ENCODE peak calls at places on chromosomes 11 and 22, in eight cellular contexts. X is astrocyte of the spinal cord; M is activated CD4-positive, alpha-beta T cell treated with anti-CD3 and anti-CD28 coated beads, Interleukin-2, amount 50 U/mL, for 1 hour; H is heart left ventricle; Q is substantia nigra; P is MV-4-11; I is cardiac fibroblast; W is erythroblast. S is an unnamed sample.

GRCh38 chr22:23315341-23315917 is 135.1 kb downstream of the BCR start:
- DNase-seq in W (peak; percentile 44), H (peak; percentile 32), Q (peak; percentile 63), M (peak; percentile 47), P (peak; percentile 64), I (peak; percentile 74), X (peak; percentile 76), S (peak; percentile 80)

GRCh38 chr22:19896665-19897355 is 42.1 kb upstream of the GNB1L start:
- DNase-seq in W (no peak), P (no peak), M (peak; percentile 34), H (no peak), X (no peak), Q (no peak), I (no peak), S (peak; percentile 84)

GRCh38 chr11:61516675-61517516 is 8.3 kb downstream of the LRRC10B start:
- DNase-seq in W (peak; percentile 40), X (peak; percentile 10), Q (peak; percentile 28), P (no peak), H (no peak), I (peak; percentile 33), M (peak; percentile 52), S (peak; percentile 83)

GRCh38 chr11:130905512-130905911 is 10.8 kb downstream of the SNX19 start:
- DNase-seq in Q (no peak), I (no peak), H (no peak), X (no peak), W (no peak), P (no peak), M (no peak), S (no peak)

GRCh38 chr11:111189466-111189865 is 56.1 kb upstream of the POU2AF2 start:
- DNase-seq in X (no peak), W (no peak), M (no peak), Q (no peak), H (no peak), P (no peak), I (no peak), S (no peak)

GRCh38 chr11:3723014-3723708 is 52.0 kb upstream of the CHRNA10 start:
- DNase-seq in Q (no peak), M (no peak), I (peak; percentile 97), X (peak; percentile 95), W (peak; percentile 15), H (no peak), P (peak; percentile 85), S (no peak)

GRCh38 chr11:57386178-57386945 is 4.1 kb downstream of the PRG2 start:
- DNase-seq in W (peak; percentile 38), H (no peak), M (no peak), P (no peak), I (no peak), X (no peak), Q (no peak), S (no peak)

GRCh38 chr11:12019337-12019736 is 10.9 kb upstream of the DKK3 start:
- DNase-seq in M (no peak), Q (peak; percentile 42), X (peak; percentile 92), P (no peak), I (no peak), W (no peak), H (no peak), S (no peak)

GRCh38 chr11:1435820-1436467 is 46.2 kb downstream of the BRSK2 start:
- DNase-seq in H (no peak), Q (no peak), M (no peak), X (no peak), W (no peak), P (no peak), I (no peak), S (peak; percentile 84)

GRCh38 chr22:30833328-30833727 is 135.2 kb downstream of the MORC2 start:
- DNase-seq in X (no peak), Q (no peak), W (no peak), M (no peak), I (no peak), H (no peak), P (no peak), S (no peak)

GRCh38 chr11:105790021-105790420 is 180.1 kb downstream of the GRIA4 start:
- DNase-seq in Q (no peak), X (no peak), W (no peak), P (no peak), H (no peak), M (no peak), I (no peak), S (no peak)

GRCh38 chr22:24500251-24500820 is 5.2 kb downstream of the UPB1 start:
- DNase-seq in X (no peak), W (no peak), H (no peak), I (no peak), P (no peak), Q (no peak), M (no peak), S (no peak)

GRCh38 chr22:25749420-25750169 is 7.6 kb downstream of the MYO18B start:
- DNase-seq in P (no peak), H (no peak), X (no peak), Q (no peak), W (peak; percentile 30), M (no peak), I (no peak), S (peak; percentile 50)

GRCh38 chr11:13183094-13183825 is 94.3 kb upstream of the BMAL1 start:
- DNase-seq in M (peak; percentile 3), X (peak; percentile 47), W (peak; percentile 15), I (peak; percentile 65), Q (no peak), H (no peak), P (peak; percentile 19), S (peak; percentile 17)

GRCh38 chr11:44470849-44471248 is 94.6 kb upstream of the CD82 start:
- DNase-seq in M (no peak), I (no peak), W (no peak), H (peak; percentile 54), X (no peak), P (no peak), Q (no peak), S (no peak)

GRCh38 chr11:65013130-65013691 is 749 bp upstream of the ARL2 start:
- DNase-seq in X (peak; percentile 87), Q (peak; percentile 87), M (peak; percentile 89), I (peak; percentile 90), P (peak; percentile 91), H (peak; percentile 93), W (peak; percentile 93), S (peak; percentile 93)

GRCh38 chr11:134950692-134951304 is 538.8 kb upstream of the B3GAT1 start:
- DNase-seq in X (peak; percentile 62), Q (no peak), P (no peak), H (no peak), M (no peak), W (no peak), I (peak; percentile 38), S (no peak)